ENCODE peak calls at places on chromosomes 13 and 19, in five cellular contexts. P, X, G, E and S are unnamed samples.

GRCh38 chr13:73146705-73147104 is 87.9 kb downstream of the KLF5 start:
- DNase-seq in P (peak), X (no peak), G (no peak), E (peak), S (no peak)

GRCh38 chr13:50594276-50594970 is 249.1 kb downstream of the DLEU7 start:
- DNase-seq in P (no peak), X (peak), G (peak), E (no peak), S (no peak)

GRCh38 chr13:45807520-45808099 is 43.9 kb downstream of the SIAH3 start:
- DNase-seq in P (peak), X (peak), G (peak), E (no peak), S (peak)

GRCh38 chr13:99432637-99433542 is 68.4 kb upstream of the TM9SF2 start:
- DNase-seq in P (peak), X (peak), G (peak), E (no peak), S (peak)

GRCh38 chr13:46962286-46962941 is 65.6 kb upstream of the HTR2A start:
- DNase-seq in P (peak), X (peak), G (no peak), E (no peak), S (peak)

GRCh38 chr19:34430738-34431625 is 2.8 kb downstream of the UBA2 start:
- DNase-seq in P (peak), X (peak), G (no peak), E (no peak), S (peak)

GRCh38 chr19:40609561-40610395 is 8.6 kb downstream of the LTBP4 start:
- DNase-seq in P (no peak), X (peak), G (peak), E (peak), S (peak)

GRCh38 chr13:30880756-30881155 is 25.3 kb upstream of the MEDAG start:
- DNase-seq in P (peak), X (no peak), G (no peak), E (no peak), S (no peak)

GRCh38 chr13:30429721-30430694 is 7.7 kb downstream of the UBE2L5 start:
- DNase-seq in P (peak), X (no peak), G (no peak), E (no peak), S (peak)

GRCh38 chr13:101514695-101515275 is 62.3 kb downstream of the ITGBL1 start:
- DNase-seq in P (peak), X (peak), G (no peak), E (no peak), S (peak)

GRCh38 chr19:40147693-40148347 is 43.4 kb upstream of the MAP3K10 start:
- DNase-seq in P (peak), X (no peak), G (no peak), E (no peak), S (no peak)

GRCh38 chr13:113962975-113963374 is 10.9 kb downstream of the C13orf46 start:
- DNase-seq in P (no peak), X (no peak), G (no peak), E (no peak), S (no peak)

GRCh38 chr13:35978607-35979316 is 152.4 kb downstream of the DCLK1 start:
- DNase-seq in P (peak), X (peak), G (no peak), E (peak), S (peak)

GRCh38 chr13:67096418-67096817 is 133.7 kb downstream of the PCDH9 start:
- DNase-seq in P (no peak), X (no peak), G (no peak), E (no peak), S (no peak)

GRCh38 chr13:65901723-65902122 is 1328.4 kb downstream of the PCDH9 start:
- DNase-seq in P (no peak), X (no peak), G (no peak), E (no peak), S (peak)

GRCh38 chr19:10748924-10749434 is 31.1 kb downstream of the DNM2 start:
- DNase-seq in P (no peak), X (no peak), G (no peak), E (no peak), S (no peak)

GRCh38 chr13:80030491-80030890 is 310.4 kb downstream of the SPRY2 start:
- DNase-seq in P (no peak), X (no peak), G (no peak), E (no peak), S (peak)

GRCh38 chr19:12840091-12841079 is 2.1 kb downstream of the MAST1 start:
- DNase-seq in P (peak), X (peak), G (peak), E (peak), S (peak)

GRCh38 chr13:96229356-96229755 is 139.4 kb downstream of the HS6ST3 start:
- DNase-seq in P (no peak), X (peak), G (peak), E (no peak), S (peak)

GRCh38 chr13:46687810-46688209 is 109.2 kb downstream of the ESD start:
- DNase-seq in P (peak), X (no peak), G (peak), E (no peak), S (peak)

GRCh38 chr19:41416194-41416674 is 10.9 kb downstream of the B3GNT8 start:
- DNase-seq in P (no peak), X (no peak), G (no peak), E (no peak), S (no peak)

GRCh38 chr13:25922373-25922772 is 129.4 kb downstream of the SHISA2 start:
- DNase-seq in P (no peak), X (no peak), G (no peak), E (no peak), S (no peak)

GRCh38 chr19:51407631-51408131 is 9.8 kb downstream of the SIGLEC10 start:
- DNase-seq in P (peak), X (peak), G (peak), E (no peak), S (peak)

GRCh38 chr13:57345526-57345925 is 178.5 kb downstream of the PRR20E start:
- DNase-seq in P (no peak), X (no peak), G (no peak), E (no peak), S (peak)

GRCh38 chr19:30076751-30077670 is 135.0 kb downstream of the URI1 start:
- DNase-seq in P (no peak), X (no peak), G (no peak), E (no peak), S (no peak)

GRCh38 chr13:97222934-97223710 is 989 bp downstream of the MBNL2 start:
- DNase-seq in P (no peak), X (peak), G (no peak), E (no peak), S (no peak)

GRCh38 chr13:112760440-112760839 is 70.6 kb downstream of the ATP11A start:
- DNase-seq in P (peak), X (no peak), G (no peak), E (no peak), S (no peak)

GRCh38 chr19:7506385-7507328 is 9.2 kb upstream of the ZNF358 start:
- DNase-seq in P (peak), X (peak), G (peak), E (peak), S (peak)

GRCh38 chr13:53200498-53201453 is 172.2 kb downstream of the OLFM4 start:
- DNase-seq in P (peak), X (no peak), G (peak), E (peak), S (peak)

GRCh38 chr19:8575467-8575997 is 1.7 kb downstream of the MYO1F start:
- DNase-seq in P (peak), X (no peak), G (peak), E (no peak), S (peak)

GRCh38 chr13:108154421-108154858 is 60.9 kb downstream of the LIG4 start:
- DNase-seq in P (no peak), X (no peak), G (no peak), E (no peak), S (peak)

GRCh38 chr13:24668511-24668910 is 11.7 kb upstream of the ATP12A start:
- DNase-seq in P (no peak), X (no peak), G (no peak), E (no peak), S (no peak)

GRCh38 chr13:40589285-40590109 is 76.9 kb downstream of the FOXO1 start:
- DNase-seq in P (no peak), X (peak), G (no peak), E (no peak), S (no peak)

GRCh38 chr13:51122868-51123267 is 11.8 kb upstream of the C13orf42 start:
- DNase-seq in P (no peak), X (no peak), G (no peak), E (peak), S (peak)

GRCh38 chr13:41356788-41357187 is 45.7 kb downstream of the NAA16 start:
- DNase-seq in P (no peak), X (no peak), G (no peak), E (no peak), S (no peak)

GRCh38 chr13:114161644-114162532 is 17.2 kb upstream of the CFAP97D2 start:
- DNase-seq in P (peak), X (no peak), G (no peak), E (no peak), S (no peak)

GRCh38 chr19:18657590-18658365 is 20.9 kb downstream of the KLHL26 start:
- DNase-seq in P (peak), X (no peak), G (peak), E (no peak), S (peak)

GRCh38 chr19:12913011-12913561 is 6.0 kb downstream of the SYCE2 start:
- DNase-seq in P (peak), X (no peak), G (peak), E (peak), S (peak)

GRCh38 chr19:28737021-28737525 is 475.9 kb downstream of the UQCRFS1 start:
- DNase-seq in P (peak), X (peak), G (no peak), E (no peak), S (peak)

GRCh38 chr19:28736528-28736927 is 476.4 kb downstream of the UQCRFS1 start:
- DNase-seq in P (no peak), X (no peak), G (no peak), E (no peak), S (no peak)

GRCh38 chr19:28731577-28731976 is 481.4 kb downstream of the UQCRFS1 start:
- DNase-seq in P (no peak), X (no peak), G (no peak), E (no peak), S (no peak)

GRCh38 chr19:28737526-28737925 is 475.4 kb downstream of the UQCRFS1 start:
- DNase-seq in P (no peak), X (no peak), G (no peak), E (no peak), S (no peak)
- H3K4me2 ChIP-seq in P (no peak), X (no peak), G (no peak), E (no peak), S (no peak)

DNA sequence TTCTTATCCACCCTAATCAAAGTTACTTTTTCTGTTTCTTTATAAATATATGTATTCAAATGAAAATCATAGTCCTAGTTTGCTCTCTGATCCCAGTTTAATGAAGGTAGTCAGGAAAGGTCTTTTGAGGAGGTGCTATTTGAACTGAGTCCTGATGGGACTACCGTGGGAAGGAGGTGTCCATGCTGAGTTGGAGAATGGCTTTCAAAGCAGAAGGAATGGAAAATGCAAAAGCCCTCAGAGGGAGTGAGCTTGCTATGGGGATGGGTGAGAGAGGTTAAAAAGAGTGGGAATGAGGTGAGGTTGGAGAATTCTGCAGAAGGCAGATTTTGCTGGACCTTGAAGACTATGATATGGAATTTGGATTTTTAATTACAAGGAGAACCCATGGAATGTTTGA is 193.6 kb downstream of the GPC6 start:
- DNase-seq in P (no peak), X (no peak), G (no peak), E (no peak), S (peak)
- H3K4me2 ChIP-seq in P (no peak), X (no peak), G (no peak), E (no peak), S (no peak)

GRCh38 chr19:47391510-47392223 is 27.7 kb downstream of the MEIS3 start:
- DNase-seq in P (peak), X (peak), G (peak), E (peak), S (peak)
- H3K4me2 ChIP-seq in P (no peak), X (peak), G (no peak), E (no peak), S (no peak)

GRCh38 chr13:27404680-27405079 is 19.7 kb upstream of the GTF3A start:
- DNase-seq in P (no peak), X (no peak), G (no peak), E (no peak), S (no peak)

GRCh38 chr13:27408074-27408473 is 16.3 kb upstream of the GTF3A start:
- DNase-seq in P (no peak), X (no peak), G (no peak), E (no peak), S (no peak)

GRCh38 chr13:27405521-27406134 is 18.8 kb upstream of the GTF3A start:
- DNase-seq in P (no peak), X (no peak), G (no peak), E (no peak), S (no peak)

GRCh38 chr13:27403727-27404385 is 20.6 kb upstream of the GTF3A start:
- DNase-seq in P (no peak), X (no peak), G (no peak), E (no peak), S (no peak)

DNA sequence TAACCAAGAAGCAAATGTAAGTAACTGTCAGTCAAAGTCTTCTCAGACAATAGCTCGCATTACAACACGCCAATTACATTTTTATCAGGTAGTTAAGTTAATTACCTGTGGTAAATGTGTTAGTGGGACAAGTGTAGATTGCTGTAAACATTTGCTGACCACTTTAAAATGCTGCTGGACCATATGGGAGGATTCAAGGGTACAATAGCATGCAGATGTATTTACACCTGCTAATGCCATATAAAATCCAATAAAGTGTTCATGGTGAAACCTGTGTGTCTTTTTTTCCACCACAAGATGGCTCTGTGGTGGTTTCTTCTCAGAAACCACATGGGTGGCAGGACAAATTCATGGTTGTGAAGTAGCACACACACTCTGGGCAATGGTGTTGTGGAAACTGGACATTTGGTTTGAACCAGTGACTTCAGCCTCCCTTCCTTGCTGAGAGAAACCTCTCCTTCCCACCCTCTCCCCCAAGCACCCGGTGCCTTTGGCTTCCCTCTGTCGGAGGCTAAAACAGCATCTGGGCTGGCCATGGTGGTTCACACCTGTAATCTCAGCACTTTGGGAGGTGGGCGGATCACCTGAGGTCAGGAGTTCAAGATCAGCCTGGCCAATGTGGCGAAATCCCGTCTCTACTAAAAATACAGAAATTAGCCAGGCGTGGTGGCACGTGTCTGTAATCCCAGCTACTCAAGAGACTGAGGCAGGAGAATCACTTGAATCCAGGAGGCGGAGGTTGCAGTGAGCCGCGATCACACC is 18.1 kb upstream of the GTF3A start:
- DNase-seq in P (peak), X (peak), G (no peak), E (no peak), S (peak)
- H3K4me2 ChIP-seq in P (no peak), X (no peak), G (no peak), E (no peak), S (no peak)

DNA sequence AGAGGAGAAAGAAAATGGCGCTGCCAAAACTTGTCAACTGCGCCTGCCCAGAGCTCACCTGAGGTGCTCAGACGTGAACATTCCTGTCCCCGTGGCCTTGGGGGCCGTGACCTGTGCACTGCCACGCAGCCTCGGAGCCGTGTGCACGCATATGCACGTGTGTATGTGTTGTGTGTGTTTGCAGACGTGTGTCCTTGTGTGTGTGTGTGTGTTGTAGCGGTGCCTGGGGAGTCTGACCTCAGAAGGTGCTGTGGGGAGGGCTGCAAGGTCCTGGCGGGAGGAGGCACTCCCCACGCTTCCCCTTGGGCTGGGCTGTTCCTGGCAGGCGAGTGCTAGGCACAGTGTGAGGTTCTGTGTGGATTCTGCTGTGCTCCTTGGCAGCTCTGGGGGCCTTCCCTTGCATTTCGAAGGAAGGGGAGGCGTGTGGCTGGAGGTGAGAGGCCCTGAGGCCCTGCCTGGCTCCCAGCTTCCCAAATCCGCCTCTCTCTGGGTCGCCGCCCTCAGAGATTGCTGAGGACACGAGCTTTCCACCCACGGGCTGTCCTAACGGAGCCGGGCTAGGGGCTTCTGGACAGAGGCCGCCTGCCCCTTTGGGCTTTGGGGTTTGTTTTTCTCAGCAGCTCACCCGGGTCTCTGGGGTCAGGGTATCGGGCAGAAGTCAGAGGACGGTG is 4.5 kb downstream of the BSG start:
- DNase-seq in P (no peak), X (no peak), G (no peak), E (no peak), S (no peak)
- H3K4me2 ChIP-seq in P (no peak), X (no peak), G (no peak), E (no peak), S (no peak)

GRCh38 chr19:982567-983170 is 1.5 kb upstream of the WDR18 start:
- DNase-seq in P (peak), X (peak), G (peak), E (peak), S (peak)

GRCh38 chr19:976476-976875 is 7.7 kb upstream of the WDR18 start:
- DNase-seq in P (no peak), X (no peak), G (no peak), E (no peak), S (no peak)

GRCh38 chr19:979318-979741 is 4.8 kb upstream of the WDR18 start:
- DNase-seq in P (no peak), X (no peak), G (no peak), E (no peak), S (no peak)

GRCh38 chr19:977058-977464 is 7.1 kb upstream of the WDR18 start:
- DNase-seq in P (no peak), X (no peak), G (no peak), E (no peak), S (no peak)

DNA sequence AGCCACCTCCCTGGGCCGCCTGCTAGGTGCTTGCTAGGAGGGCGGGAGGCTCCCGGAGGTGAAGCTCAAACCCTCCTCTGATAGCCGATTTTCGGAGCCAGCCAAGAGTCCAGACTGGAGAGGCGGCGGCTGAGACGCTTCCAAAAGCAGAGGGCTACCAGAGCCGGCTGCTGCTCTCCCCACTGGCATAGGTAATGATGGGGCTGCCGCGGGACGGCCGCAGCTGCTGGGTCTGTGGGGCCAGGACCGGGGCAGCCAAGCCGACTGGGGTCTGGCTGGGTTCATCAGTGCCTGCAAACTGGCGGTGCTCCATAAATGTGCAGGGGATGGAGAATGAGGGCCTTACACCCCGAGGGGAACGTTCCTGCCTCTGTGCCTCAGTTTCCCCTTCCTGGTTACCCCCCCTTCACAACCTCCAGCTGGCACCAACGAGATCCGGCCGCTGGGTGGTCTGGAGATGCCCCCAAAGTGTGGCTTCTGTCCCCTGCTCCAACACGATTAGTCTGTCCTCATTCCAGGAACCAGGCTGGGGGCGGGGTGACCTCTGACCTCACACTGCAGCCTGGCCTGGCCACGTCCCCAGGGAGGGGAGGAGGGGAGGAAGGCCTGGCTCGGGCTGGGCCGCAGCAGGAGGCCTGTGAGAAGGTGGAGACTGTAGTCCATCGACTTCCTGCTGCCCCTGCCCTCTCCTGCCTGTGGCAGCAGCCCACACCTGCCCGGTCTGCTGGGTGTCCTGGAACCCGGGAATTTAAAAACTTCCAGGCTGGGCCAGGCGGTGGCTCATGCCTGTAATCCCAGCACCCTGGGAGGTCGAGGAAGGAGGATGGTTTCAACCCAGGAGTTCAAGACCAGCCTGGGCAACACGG is 3.8 kb upstream of the WDR18 start:
- DNase-seq in P (no peak), X (no peak), G (peak), E (peak), S (peak)
- H3K4me2 ChIP-seq in P (peak), X (no peak), G (no peak), E (peak), S (no peak)